ENCODE peak calls at places on chromosomes 7 and 10, in ten cellular contexts. C, Y, Z, X, K, A, J, N, E and V are unnamed samples.

GRCh38 chr10:70657036-70657435 is 15.3 kb upstream of the ADAMTS14 start:
- DNase-seq in K (no peak), J (no peak), Z (no peak), X (no peak), Y (no peak), E (no peak), N (no peak), C (no peak), A (no peak), V (no peak)

GRCh38 chr7:20594023-20594422 is 21.4 kb upstream of the ABCB5 start:
- DNase-seq in E (no peak), K (no peak), Y (peak; percentile 53), J (no peak), N (no peak), Z (no peak), A (no peak), C (no peak), X (no peak), V (no peak)

GRCh38 chr7:106054133-106054532 is 58.0 kb downstream of the SYPL1 start:
- DNase-seq in J (no peak), E (no peak), Z (no peak), C (no peak), N (no peak), Y (no peak), K (no peak), X (no peak), A (no peak), V (no peak)

GRCh38 chr7:111384065-111384891 is 178.0 kb downstream of the IMMP2L start:
- DNase-seq in K (no peak), J (no peak), Z (no peak), A (peak; percentile 40), C (no peak), Y (no peak), X (peak; percentile 35), N (peak; percentile 11), E (no peak), V (no peak)

GRCh38 chr10:103502849-103503660 is 9.6 kb downstream of the NEURL1 start:
- DNase-seq in J (no peak), X (no peak), A (no peak), E (no peak), C (no peak), Y (no peak), Z (no peak), K (no peak), N (no peak), V (no peak)

GRCh38 chr7:95547356-95547755 is 49.0 kb downstream of the PDK4 start:
- DNase-seq in X (no peak), K (no peak), E (no peak), A (no peak), J (no peak), Z (no peak), C (no peak), Y (no peak), N (no peak), V (no peak)

GRCh38 chr7:82017334-82017943 is 247.6 kb upstream of the HGF start:
- DNase-seq in X (peak; percentile 32), Z (peak; percentile 47), J (no peak), Y (no peak), E (no peak), N (peak; percentile 21), C (no peak), A (peak; percentile 68), K (no peak), V (no peak)

GRCh38 chr10:70052462-70053211 is at the start of gene MACROH2A2:
- DNase-seq in K (peak; percentile 62), E (peak; percentile 40), Y (peak; percentile 83), N (peak; percentile 85), X (peak; percentile 73), C (peak; percentile 23), J (peak; percentile 53), A (peak; percentile 78), Z (peak; percentile 84), V (peak; percentile 76)

GRCh38 chr7:138480527-138480926 is 20.5 kb downstream of the TRIM24 start:
- DNase-seq in K (no peak), C (no peak), Y (no peak), E (no peak), Z (no peak), X (no peak), A (no peak), J (no peak), N (no peak), V (no peak)

GRCh38 chr7:143410523-143411004 is 1.9 kb upstream of the EPHA1 start:
- DNase-seq in K (no peak), J (no peak), C (no peak), A (peak; percentile 82), N (no peak), Z (peak; percentile 84), X (no peak), Y (no peak), E (peak; percentile 75), V (no peak)

GRCh38 chr10:70656489-70656888 is 15.8 kb upstream of the ADAMTS14 start:
- DNase-seq in J (no peak), K (no peak), Y (no peak), X (no peak), N (peak; percentile 51), E (peak; percentile 80), C (no peak), A (peak; percentile 95), Z (no peak), V (no peak)

GRCh38 chr10:127145173-127145572 is 51.2 kb downstream of the INSYN2A start:
- DNase-seq in N (no peak), Z (no peak), K (no peak), A (peak; percentile 13), C (no peak), J (no peak), Y (no peak), X (peak; percentile 13), E (no peak), V (no peak)

GRCh38 chr10:110221721-110222261 is 14.4 kb downstream of the MXI1 start:
- DNase-seq in E (peak; percentile 86), X (peak; percentile 31), C (peak; percentile 89), N (peak; percentile 89), Y (peak; percentile 84), K (peak; percentile 72), J (peak; percentile 71), A (peak; percentile 94), Z (peak; percentile 83), V (peak; percentile 55)

GRCh38 chr7:155844019-155844453 is 31.8 kb upstream of the SHH start:
- DNase-seq in K (peak; percentile 89), E (no peak), N (peak; percentile 93), X (peak; percentile 49), J (peak; percentile 91), Y (no peak), C (no peak), Z (no peak), A (peak; percentile 20), V (no peak)
- TF ChIP-seq CTCF in K (peak; percentile 39), E (no peak), N (peak; percentile 29), X (no peak), J (no peak), Y (no peak), C (no peak), Z (no peak), A (no peak), V (no peak)

GRCh38 chr10:11243425-11244222 is 226.0 kb downstream of the CELF2 start:
- DNase-seq in J (no peak), N (no peak), K (no peak), E (no peak), X (no peak), C (no peak), Z (no peak), Y (no peak), A (no peak), V (no peak)
- H3K27ac ChIP-seq in J (no peak overlapping the region), N (no peak overlapping the region), K (no peak overlapping the region), E (no peak overlapping the region), X (no peak overlapping the region), C (no peak overlapping the region), Z (no peak overlapping the region), Y (no peak overlapping the region), A (no peak overlapping the region), V (no peak overlapping the region)

DNA sequence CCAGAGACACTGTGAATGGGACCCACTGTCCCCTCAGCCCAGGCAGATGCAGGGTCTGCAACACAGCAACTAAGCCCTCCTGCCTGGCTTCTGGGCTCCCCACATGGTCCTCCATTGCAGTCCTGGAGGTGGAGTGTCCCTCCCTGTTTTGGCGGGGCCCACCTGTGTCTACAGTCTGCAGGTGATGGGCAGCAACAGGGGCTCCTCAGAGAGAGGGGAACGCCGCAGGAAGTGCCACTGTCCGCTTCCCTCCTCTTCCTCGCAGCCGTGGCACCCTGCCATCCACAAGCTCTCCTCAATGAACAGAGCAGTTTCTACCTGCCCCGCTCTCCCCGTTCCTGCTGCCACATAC is 9.3 kb downstream of the CAMK2G start:
- DNase-seq in A (no peak), C (no peak), N (no peak), Y (no peak), X (no peak), E (no peak), Z (no peak), K (no peak), J (no peak), V (no peak)
- H3K4me3 ChIP-seq in A (no peak overlapping the region), C (no peak overlapping the region), N (no peak overlapping the region), Y (no peak overlapping the region), X (no peak overlapping the region), E (no peak overlapping the region), Z (no peak overlapping the region), K (no peak overlapping the region), J (no peak overlapping the region), V (no peak overlapping the region)

GRCh38 chr10:14014423-14014822 is 316.3 kb downstream of the FRMD4A start:
- DNase-seq in Y (no peak), Z (no peak), X (no peak), A (no peak), N (no peak), J (no peak), K (no peak), C (no peak), E (no peak), V (no peak)

GRCh38 chr10:14019983-14020668 is 310.6 kb downstream of the FRMD4A start:
- DNase-seq in Y (no peak), K (no peak), E (no peak), X (no peak), C (no peak), J (no peak), Z (no peak), A (peak; percentile 24), N (no peak), V (no peak)

GRCh38 chr10:14016011-14016536 is 314.6 kb downstream of the FRMD4A start:
- DNase-seq in Y (no peak), K (peak; percentile 40), Z (no peak), N (no peak), C (peak; percentile 63), J (peak; percentile 57), X (no peak), E (peak; percentile 2), A (peak; percentile 74), V (no peak)

GRCh38 chr10:14016942-14017341 is 313.8 kb downstream of the FRMD4A start:
- DNase-seq in N (no peak), J (no peak), E (no peak), Z (no peak), X (no peak), Y (no peak), A (no peak), K (no peak), C (no peak), V (no peak)

DNA sequence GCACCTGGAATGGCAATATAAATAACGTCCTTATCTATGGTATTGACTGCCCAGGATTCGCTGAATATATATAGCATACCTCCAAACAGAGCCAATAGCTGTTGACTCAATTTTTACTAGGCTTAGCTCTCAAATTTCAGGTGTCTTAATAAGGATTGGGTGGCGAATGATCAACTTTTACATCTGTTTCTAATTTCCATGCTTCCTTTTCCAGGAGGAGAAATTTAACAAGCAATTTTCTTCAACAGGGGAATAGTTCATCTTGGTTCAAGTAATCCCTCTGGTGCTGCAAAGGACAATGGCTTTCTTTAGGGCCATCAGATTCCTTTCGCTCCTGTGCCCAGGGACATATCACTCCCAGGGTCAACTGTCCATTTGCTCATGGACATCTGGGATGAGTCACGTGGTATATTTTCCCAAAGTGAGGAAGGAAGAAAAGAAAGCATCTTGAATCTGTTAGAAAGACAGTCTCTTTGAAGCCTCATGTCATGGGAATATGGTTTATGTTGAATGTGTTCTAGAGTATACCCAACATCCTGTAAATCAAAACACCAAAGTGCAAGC is 313.3 kb downstream of the FRMD4A start:
- DNase-seq in Z (no peak), J (no peak), N (no peak), X (no peak), Y (no peak), K (no peak), E (no peak), C (no peak), A (no peak), V (no peak)
- TF ChIP-seq CTCF in Z (no peak), J (no peak), N (no peak), X (no peak), Y (no peak), K (no peak), E (no peak), C (no peak), A (no peak), V (no peak)